ENCODE peak calls at places on chromosomes 5 and 9, in five cellular contexts. W is body of pancreas, K is WERI-Rb-1, S is epithelial cell of esophagus, L is AG10803. O is an unnamed sample.

GRCh38 chr9:130208600-130209347 is 36.6 kb downstream of the NCS1 start:
- DNase-seq in W (no peak), K (no peak), S (no peak), L (no peak), O (no peak)

GRCh38 chr5:73182282-73182681 is 9.3 kb downstream of the TMEM174 start:
- DNase-seq in W (no peak), K (no peak), S (no peak), L (no peak), O (no peak)

GRCh38 chr5:133227897-133228296 is 176.1 kb downstream of the HSPA4 start:
- DNase-seq in W (no peak), K (no peak), S (peak; percentile 47), L (no peak), O (no peak)

GRCh38 chr5:174917976-174918554 is 193.7 kb downstream of the MSX2 start:
- DNase-seq in W (no peak), K (no peak), S (no peak), L (no peak), O (no peak)

GRCh38 chr5:32589431-32589830 is 4.1 kb downstream of the SUB1 start:
- DNase-seq in W (no peak), K (no peak), S (no peak), L (no peak), O (no peak)

GRCh38 chr9:93123561-93124283 is 10.3 kb downstream of the NINJ1 start:
- DNase-seq in W (no peak), K (no peak), S (no peak), L (no peak), O (peak; percentile 22)

GRCh38 chr5:5071554-5071953 is 68.6 kb upstream of the ADAMTS16 start:
- DNase-seq in W (no peak), K (no peak), S (no peak), L (no peak), O (no peak)

GRCh38 chr5:93579561-93580386 is 1.2 kb downstream of the NR2F1-AS1 start:
- DNase-seq in W (peak; percentile 51), K (peak; percentile 50), S (peak; percentile 34), L (peak; percentile 53), O (no peak)

GRCh38 chr5:179319123-179319522 is 26.1 kb downstream of the ADAMTS2 start:
- DNase-seq in W (no peak), K (no peak), S (no peak), L (no peak), O (no peak)

GRCh38 chr9:96327694-96328352 is 25.8 kb upstream of the HSD17B3 start:
- DNase-seq in W (peak; percentile 58), K (peak; percentile 46), S (peak; percentile 60), L (peak; percentile 51), O (no peak)

GRCh38 chr9:113876806-113877236 is 712 bp downstream of the ZNF618 start:
- DNase-seq in W (no peak), K (no peak), S (no peak), L (no peak), O (no peak)

GRCh38 chr5:93163010-93163663 is 417.9 kb downstream of the NR2F1-AS1 start:
- DNase-seq in W (no peak), K (no peak), S (peak; percentile 86), L (peak; percentile 95), O (no peak)

GRCh38 chr5:142201471-142201887 is 92.9 kb downstream of the NDFIP1 start:
- DNase-seq in W (no peak), K (no peak), S (peak; percentile 87), L (peak; percentile 89), O (no peak)

GRCh38 chr5:137328991-137329390 is 170.1 kb downstream of the SPOCK1 start:
- DNase-seq in W (no peak), K (no peak), S (no peak), L (no peak), O (no peak)

GRCh38 chr9:130714586-130715110 is 21.1 kb downstream of the EXOSC2 start:
- DNase-seq in W (no peak), K (no peak), S (no peak), L (no peak), O (no peak)

GRCh38 chr9:74777136-74777879 is 110.4 kb downstream of the TRPM6 start:
- DNase-seq in W (peak; percentile 78), K (peak; percentile 54), S (peak; percentile 57), L (peak; percentile 57), O (peak; percentile 90)

GRCh38 chr9:93028448-93029006 is 30.0 kb upstream of the SUSD3 start:
- DNase-seq in W (no peak), K (no peak), S (no peak), L (no peak), O (no peak)

GRCh38 chr5:180283026-180283615 is 8.8 kb downstream of the MAPK9 start:
- DNase-seq in W (no peak), K (no peak), S (peak; percentile 75), L (no peak), O (no peak)

GRCh38 chr5:128667148-128667547 is 129.1 kb upstream of the FBN2 start:
- DNase-seq in W (no peak), K (no peak), S (peak; percentile 20), L (no peak), O (no peak)

GRCh38 chr5:56833325-56833724 is 18.0 kb downstream of the MAP3K1 start:
- DNase-seq in W (peak; percentile 29), K (peak; percentile 28), S (no peak), L (no peak), O (no peak)

GRCh38 chr9:113649054-113649453 is 185.5 kb downstream of the RGS3 start:
- DNase-seq in W (peak; percentile 31), K (no peak), S (no peak), L (peak; percentile 86), O (no peak)

GRCh38 chr5:77908787-77909186 is 132.6 kb upstream of the TBCA start:
- DNase-seq in W (no peak), K (no peak), S (no peak), L (no peak), O (no peak)

GRCh38 chr5:171863928-171864327 is 78.3 kb downstream of the SMIM23 start:
- DNase-seq in W (no peak), K (no peak), S (peak; percentile 82), L (peak; percentile 82), O (no peak)

GRCh38 chr5:181047288-181047687 is 7.2 kb downstream of the BTNL9 start:
- DNase-seq in W (no peak), K (no peak), S (no peak), L (no peak), O (no peak)

GRCh38 chr5:154344461-154344860 is 101.3 kb upstream of the SAP30L start:
- DNase-seq in W (no peak), K (no peak), S (no peak), L (no peak), O (no peak)

GRCh38 chr9:88106492-88106891 is 31.8 kb downstream of the SPATA31C2 start:
- DNase-seq in W (peak; percentile 57), K (peak; percentile 31), S (peak; percentile 50), L (peak; percentile 58), O (peak; percentile 77)

GRCh38 chr9:101462558-101462957 is 27.0 kb upstream of the ALDOB start:
- DNase-seq in W (no peak), K (no peak), S (peak; percentile 50), L (no peak), O (no peak)

GRCh38 chr5:133344266-133344665 is 268.1 kb downstream of the FSTL4 start:
- DNase-seq in W (no peak), K (no peak), S (peak; percentile 52), L (no peak), O (no peak)

GRCh38 chr5:179530069-179530998 is 20.0 kb upstream of the RUFY1 start:
- DNase-seq in W (peak; percentile 58), K (no peak), S (no peak), L (peak; percentile 25), O (peak; percentile 81)

GRCh38 chr9:108478431-108478837 is 377.4 kb downstream of the ACTL7B start:
- DNase-seq in W (no peak), K (peak; percentile 43), S (peak; percentile 96), L (peak; percentile 92), O (peak; percentile 45)
- TF ChIP-seq CTCF in W (no peak), K (no peak), S (peak; percentile 28), L (peak; percentile 28), O (no peak)

GRCh38 chr5:52925001-52925400 is 64.2 kb upstream of the ITGA2 start:
- DNase-seq in W (no peak), K (no peak), S (no peak), L (no peak), O (no peak)

GRCh38 chr5:52922384-52922783 is 66.8 kb upstream of the ITGA2 start:
- DNase-seq in W (no peak), K (no peak), S (peak; percentile 97), L (peak; percentile 88), O (no peak)

GRCh38 chr5:52915176-52915875 is 73.8 kb upstream of the ITGA2 start:
- DNase-seq in W (peak; percentile 37), K (peak; percentile 52), S (peak; percentile 80), L (peak; percentile 75), O (peak; percentile 67)

GRCh38 chr5:52924458-52924857 is 64.7 kb upstream of the ITGA2 start:
- DNase-seq in W (no peak), K (no peak), S (no peak), L (no peak), O (no peak)

DNA sequence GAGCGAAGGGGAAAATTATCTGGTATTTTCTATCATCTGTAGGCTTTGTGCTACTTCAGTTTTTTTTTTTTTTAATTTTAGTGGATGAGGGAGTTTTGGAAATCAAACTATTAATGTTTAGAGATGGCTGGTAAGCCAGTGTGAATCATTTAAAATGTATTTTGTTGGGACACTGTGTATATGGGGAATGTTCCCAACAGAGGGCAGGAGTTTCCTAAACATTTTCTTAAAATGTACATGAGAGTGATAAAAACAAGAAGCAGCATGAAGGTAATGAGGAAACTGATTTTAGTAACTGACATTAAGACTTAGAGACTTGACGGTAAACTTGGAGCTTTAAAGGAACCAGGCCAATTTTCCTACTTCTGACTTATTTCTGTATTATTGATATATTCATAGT is 68.2 kb upstream of the ITGA2 start:
- DNase-seq in W (no peak), K (no peak), S (peak; percentile 12), L (peak; percentile 30), O (no peak)
- TF ChIP-seq CTCF in W (no peak), K (no peak), S (no peak), L (peak; percentile 15), O (no peak)

GRCh38 chr9:22528485-22528884 is 81.9 kb downstream of the DMRTA1 start:
- DNase-seq in W (no peak), K (peak; percentile 28), S (no peak), L (peak; percentile 42), O (no peak)
- TF ChIP-seq CTCF in W (no peak), K (peak; percentile 48), S (peak; percentile 23), L (peak; percentile 62), O (no peak)

GRCh38 chr9:128800061-128800460 is 13.0 kb downstream of the TBC1D13 start:
- DNase-seq in W (no peak), K (no peak), S (no peak), L (no peak), O (no peak)
- TF ChIP-seq CTCF in W (no peak), K (no peak), S (no peak), L (no peak), O (no peak)

GRCh38 chr5:167051369-167051768 is 1240.1 kb upstream of the WWC1 start:
- DNase-seq in W (no peak), K (no peak), S (no peak), L (no peak), O (no peak)

GRCh38 chr5:167050568-167051214 is 1240.8 kb upstream of the WWC1 start:
- DNase-seq in W (peak; percentile 18), K (no peak), S (no peak), L (no peak), O (no peak)

GRCh38 chr5:167049771-167050567 is 1241.5 kb upstream of the WWC1 start:
- DNase-seq in W (no peak), K (no peak), S (no peak), L (no peak), O (no peak)

GRCh38 chr5:167049043-167049663 is 1242.3 kb upstream of the WWC1 start:
- DNase-seq in W (peak; percentile 82), K (peak; percentile 61), S (peak; percentile 65), L (peak; percentile 3), O (no peak)
- TF ChIP-seq CTCF in W (peak; percentile 82), K (peak; percentile 44), S (peak; percentile 72), L (peak; percentile 48), O (peak; percentile 26)

O was measured in mucosa of descending colon.